ENCODE peak calls at places on chromosome 20, in four cellular contexts. X is H1, D is K562, A is HepG2. G is an unnamed sample.

GRCh38 chr20:36132802-36133211 is 21.7 kb upstream of the EPB41L1 start:
- DNase-seq in X (no peak), D (no peak), A (no peak), G (no peak)

GRCh38 chr20:48373555-48373934 is 454.3 kb downstream of the PREX1 start:
- DNase-seq in D (no peak), X (no peak), A (no peak), G (no peak)

GRCh38 chr20:56952258-56952929 is 314.0 kb downstream of the BMP7 start:
- DNase-seq in D (no peak), A (no peak), X (no peak), G (no peak)

GRCh38 chr20:48932375-48932941 is 10.9 kb downstream of the ARFGEF2 start:
- DNase-seq in A (peak), D (no peak), X (no peak), G (no peak)

GRCh38 chr20:17610566-17611289 is 40.9 kb downstream of the DSTN start:
- DNase-seq in D (no peak), X (no peak), A (no peak), G (no peak)

GRCh38 chr20:22106308-22106938 is 401.0 kb downstream of the PAX1 start:
- DNase-seq in A (peak), D (no peak), X (no peak), G (peak)

GRCh38 chr20:45946149-45946970 is 11.9 kb downstream of the PCIF1 start:
- DNase-seq in D (no peak), X (no peak), A (peak), G (no peak)

GRCh38 chr20:17617212-17617867 is 47.5 kb downstream of the DSTN start:
- DNase-seq in X (peak), A (peak), D (peak), G (peak)

GRCh38 chr20:50189681-50190250 is 864 bp upstream of the CEBPB start:
- DNase-seq in A (peak), D (peak), X (no peak), G (no peak)

GRCh38 chr20:50339196-50339901 is 148.7 kb downstream of the CEBPB start:
- DNase-seq in D (no peak), X (no peak), A (no peak), G (no peak)

GRCh38 chr20:8534368-8534767 is 402.3 kb downstream of the PLCB1 start:
- DNase-seq in D (no peak), X (no peak), A (no peak), G (no peak)

GRCh38 chr20:21303872-21304586 is 898 bp downstream of the XRN2 start:
- DNase-seq in D (no peak), A (no peak), X (no peak), G (no peak)

GRCh38 chr20:45359406-45360148 is 3.4 kb upstream of the SYS1 start:
- DNase-seq in D (no peak), X (no peak), A (peak), G (no peak)

GRCh38 chr20:35506872-35507638 is 22.4 kb downstream of the C20orf173 start:
- DNase-seq in A (no peak), X (no peak), D (no peak), G (no peak)

GRCh38 chr20:6231551-6231950 is 108.7 kb upstream of the FERMT1 start:
- DNase-seq in A (no peak), D (no peak), X (no peak), G (no peak)

GRCh38 chr20:17594443-17594842 is 24.6 kb downstream of the DSTN start:
- DNase-seq in A (no peak), D (no peak), X (no peak), G (no peak)

GRCh38 chr20:34571753-34572152 is 13.2 kb downstream of the MAP1LC3A start:
- DNase-seq in D (no peak), A (no peak), X (no peak), G (no peak)

GRCh38 chr20:26209171-26209941 is 512.7 kb upstream of the ZNF337 start:
- DNase-seq in A (no peak), X (peak), D (no peak), G (no peak)

GRCh38 chr20:31751126-31751525 is 12.0 kb downstream of the TPX2 start:
- DNase-seq in A (no peak), D (no peak), X (no peak), G (no peak)

GRCh38 chr20:11350126-11351005 is 567.3 kb upstream of the BTBD3 start:
- DNase-seq in X (no peak), A (no peak), D (no peak), G (peak)

GRCh38 chr20:23629017-23629541 is 8.7 kb downstream of the CST3 start:
- DNase-seq in D (no peak), X (no peak), A (peak), G (peak)

GRCh38 chr20:56859751-56860366 is 230.8 kb downstream of the TFAP2C start:
- DNase-seq in D (no peak), X (peak), A (no peak), G (no peak)

GRCh38 chr20:57710841-57711240 is 1.0 kb upstream of the PMEPA1 start:
- DNase-seq in A (no peak), X (no peak), D (no peak), G (no peak)

GRCh38 chr20:19275630-19276071 is 63.2 kb downstream of the SLC24A3 start:
- DNase-seq in A (no peak), X (no peak), D (no peak), G (no peak)

GRCh38 chr20:43827940-43828562 is 86.6 kb upstream of the TOX2 start:
- DNase-seq in X (no peak), A (no peak), D (no peak), G (no peak)

GRCh38 chr20:38995536-38996044 is 33.4 kb downstream of the DHX35 start:
- DNase-seq in X (no peak), D (peak), A (peak), G (no peak)

GRCh38 chr20:48797275-48797825 is 30.4 kb downstream of the PREX1 start:
- DNase-seq in A (no peak), D (no peak), X (peak), G (no peak)

GRCh38 chr20:56893206-56893605 is 264.1 kb downstream of the TFAP2C start:
- DNase-seq in X (peak), A (no peak), D (no peak), G (no peak)

GRCh38 chr20:58670097-58670496 is 19.0 kb downstream of the STX16 start:
- DNase-seq in X (no peak), A (no peak), D (no peak), G (no peak)

GRCh38 chr20:41086402-41087324 is 50.7 kb upstream of the PLCG1 start:
- DNase-seq in D (peak), A (no peak), X (no peak), G (no peak)

GRCh38 chr20:57504411-57504810 is 20.5 kb downstream of the CTCFL start:
- DNase-seq in A (no peak), D (no peak), X (no peak), G (no peak)

GRCh38 chr20:63645218-63645617 is 8.0 kb downstream of the STMN3 start:
- DNase-seq in D (no peak), A (no peak), X (no peak), G (no peak)
- TF ChIP-seq RNF2 in D (no peak), A (no peak), X (no peak), G (no peak)

GRCh38 chr20:24872291-24873014 is 76.6 kb upstream of the CST7 start:
- DNase-seq in A (no peak), D (no peak), X (no peak), G (no peak)
- TF ChIP-seq RNF2 in A (no peak), D (no peak), X (no peak), G (no peak)

GRCh38 chr20:62737971-62738881 is 29.6 kb downstream of the NTSR1 start:
- DNase-seq in D (no peak), X (no peak), A (no peak), G (no peak)
- TF ChIP-seq RNF2 in D (no peak), X (no peak), A (no peak), G (no peak)

GRCh38 chr20:4151991-4152695 is 136.8 kb upstream of the RNF24 start:
- DNase-seq in X (no peak), D (no peak), A (no peak), G (no peak)
- TF ChIP-seq RNF2 in X (no peak), D (no peak), A (no peak), G (no peak)

GRCh38 chr20:33490934-33491656 is 1.2 kb downstream of the CBFA2T2 start:
- DNase-seq in D (no peak), A (no peak), X (no peak), G (no peak)
- TF ChIP-seq RNF2 in D (no peak), A (no peak), X (no peak), G (no peak)

DNA sequence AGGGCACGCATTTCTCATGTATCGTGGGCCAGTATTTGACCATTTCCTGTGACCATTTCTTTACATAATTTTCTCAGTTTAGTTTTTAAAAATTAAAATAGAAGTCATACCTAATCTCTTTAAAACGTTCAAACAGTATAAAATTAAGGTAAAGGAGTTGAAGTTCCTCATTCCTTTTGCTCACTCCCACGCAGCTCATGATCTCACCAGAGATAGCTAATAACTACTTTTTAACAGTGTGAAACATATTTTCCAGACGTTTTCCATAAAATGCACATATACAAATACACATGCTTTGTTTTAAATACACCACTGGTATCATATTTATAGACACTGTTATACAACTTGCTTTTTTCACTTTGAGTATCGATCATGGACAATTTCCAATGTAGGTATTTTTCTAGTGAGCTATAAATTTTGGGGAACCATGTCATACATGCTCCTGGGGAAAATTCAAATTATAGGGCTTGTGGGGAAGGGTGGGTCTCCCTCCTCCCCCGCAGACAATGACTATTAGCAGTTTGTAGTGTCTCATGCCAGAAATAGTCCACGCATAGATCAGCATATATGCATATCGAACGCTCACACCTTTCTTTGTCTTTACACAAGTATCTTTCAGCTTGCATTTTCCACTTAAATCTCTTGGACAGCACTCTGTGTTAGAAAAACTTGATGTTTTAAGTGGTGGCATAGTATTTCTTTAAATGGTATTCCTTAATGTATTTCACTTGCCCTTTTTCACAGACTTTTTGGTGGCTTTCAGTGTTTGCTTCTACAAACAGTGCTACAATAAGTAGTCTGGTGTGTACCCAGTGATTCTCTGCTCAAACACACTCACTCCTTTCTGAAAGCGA is 145.5 kb upstream of the ZNF217 start:
- DNase-seq in X (no peak), D (peak), A (no peak), G (no peak)
- TF ChIP-seq RNF2 in X (no peak), D (no peak), A (no peak), G (no peak)

GRCh38 chr20:9617062-9617461 is 102.7 kb downstream of the LAMP5 start:
- DNase-seq in D (peak), A (peak), X (peak), G (peak)
- TF ChIP-seq RNF2 in D (no peak), A (no peak), X (no peak), G (no peak)

DNA sequence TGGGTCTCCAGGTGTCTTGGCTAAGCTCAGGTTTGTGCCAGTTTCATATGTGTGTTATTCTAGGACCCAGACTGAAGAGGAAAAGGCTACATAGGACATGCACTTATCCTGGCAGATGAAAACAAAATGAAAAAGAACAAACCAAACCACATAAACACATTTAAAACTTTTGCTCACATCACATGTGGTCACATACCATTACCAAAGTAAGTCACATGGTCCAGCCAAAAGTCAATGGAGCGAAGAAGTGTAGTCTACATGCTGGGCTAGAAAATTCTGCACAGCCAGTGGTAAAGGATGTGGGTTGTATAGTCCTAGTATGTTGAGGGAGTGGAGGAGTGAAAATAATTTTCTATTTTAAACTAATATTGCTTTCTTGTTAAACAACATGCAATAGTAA is 437.5 kb downstream of the BTBD3 start:
- DNase-seq in X (no peak), A (no peak), D (no peak), G (no peak)
- TF ChIP-seq RNF2 in X (no peak), A (no peak), D (no peak), G (no peak)